ENCODE peak calls at places on chromosomes 11 and 22, in ten cellular contexts. K is NAMALWA; N is GF-D8; G is epithelial cell of esophagus; B is spleen; U is KBM-7; J is stimulated activated CD4-positive, alpha-beta T cell treated with anti-CD3 and anti-CD28 coated beads, Interleukin-1b, Interleukin-23, amount 100 ng/mL, for 24 hours; Q is dorsolateral prefrontal cortex; P is HT-29; X is ACHN. O is an unnamed sample.

GRCh38 chr11:63999349-64000025 is 13.2 kb downstream of the OTUB1 start:
- DNase-seq in X (no peak), J (peak; percentile 41), P (no peak), K (no peak), G (peak; percentile 98), B (peak; percentile 87), N (no peak), U (no peak), Q (peak; percentile 63), O (no peak)

GRCh38 chr22:38873469-38874411 is 1.7 kb upstream of the CBX6 start:
- DNase-seq in J (peak; percentile 50), K (no peak), X (no peak), N (no peak), Q (no peak), G (peak; percentile 99), P (no peak), B (no peak), U (no peak), O (no peak)

GRCh38 chr22:23431337-23432072 is 148.6 kb downstream of the IGLL1 start:
- DNase-seq in N (no peak), Q (no peak), X (no peak), K (no peak), J (no peak), P (peak; percentile 72), U (no peak), G (peak; percentile 9), B (no peak), O (no peak)

GRCh38 chr11:69442012-69442806 is 39.3 kb upstream of the LINC01488 start:
- DNase-seq in B (peak; percentile 42), K (no peak), Q (peak; percentile 14), N (no peak), U (no peak), P (no peak), J (no peak), G (peak; percentile 79), X (no peak), O (no peak)

GRCh38 chr11:100910808-100911207 is 218.8 kb downstream of the PGR start:
- DNase-seq in G (no peak), B (no peak), N (no peak), X (no peak), J (no peak), K (peak; percentile 78), U (no peak), P (no peak), Q (no peak), O (no peak)

GRCh38 chr22:44455963-44456358 is 42.1 kb downstream of the RTL6 start:
- DNase-seq in K (no peak), N (no peak), X (no peak), Q (no peak), P (no peak), U (no peak), J (no peak), B (peak; percentile 4), G (no peak), O (no peak)

GRCh38 chr11:78742430-78742829 is 167.8 kb upstream of the NARS2 start:
- DNase-seq in K (no peak), Q (no peak), X (peak; percentile 82), U (no peak), G (peak; percentile 75), B (no peak), N (no peak), P (peak; percentile 34), J (no peak), O (peak; percentile 14)

GRCh38 chr11:46845440-46845739 is 690 bp downstream of the CKAP5 start:
- DNase-seq in X (peak; percentile 2), Q (no peak), U (no peak), P (no peak), G (no peak), N (no peak), J (no peak), B (no peak), K (no peak), O (no peak)

GRCh38 chr22:35457729-35458546 is 58.0 kb downstream of the MCM5 start:
- DNase-seq in N (no peak), P (no peak), U (no peak), X (no peak), J (no peak), G (peak; percentile 49), Q (no peak), K (no peak), B (no peak), O (no peak)

GRCh38 chr11:66268953-66269906 is 791 bp downstream of the RAB1B start:
- DNase-seq in K (peak; percentile 57), Q (no peak), P (peak; percentile 55), B (peak; percentile 89), X (peak; percentile 45), N (peak; percentile 8), U (peak; percentile 53), J (no peak), G (no peak), O (no peak)

GRCh38 chr22:17562906-17563870 is at the start of gene SLC25A18:
- DNase-seq in K (no peak), U (peak; percentile 26), G (no peak), P (no peak), X (no peak), N (peak; percentile 7), Q (no peak), B (peak; percentile 9), J (no peak), O (peak; percentile 73)

GRCh38 chr11:128291835-128292234 is 295.5 kb downstream of the ETS1 start:
- DNase-seq in B (peak; percentile 84), K (peak; percentile 67), X (no peak), G (no peak), P (peak; percentile 34), J (no peak), N (no peak), Q (no peak), U (peak; percentile 9), O (no peak)

GRCh38 chr11:78460468-78460867 is 42.8 kb upstream of the GAB2 start:
- DNase-seq in U (no peak), N (no peak), G (peak; percentile 35), P (no peak), J (no peak), Q (no peak), X (no peak), B (no peak), K (no peak), O (no peak)

GRCh38 chr22:45262931-45263789 is 21.6 kb upstream of the UPK3A start:
- DNase-seq in X (no peak), N (peak; percentile 96), P (no peak), U (peak; percentile 79), Q (no peak), K (peak; percentile 97), G (no peak), J (no peak), B (peak; percentile 90), O (peak; percentile 63)

GRCh38 chr22:19055801-19056200 is 66.4 kb downstream of the DGCR2 start:
- DNase-seq in J (no peak), P (no peak), X (no peak), G (no peak), U (no peak), K (no peak), Q (no peak), B (peak; percentile 25), N (no peak), O (no peak)

GRCh38 chr11:58625086-58625485 is 2.6 kb downstream of the CNTF start:
- DNase-seq in U (no peak), N (no peak), J (no peak), K (no peak), P (no peak), G (peak; percentile 22), Q (no peak), X (no peak), B (no peak), O (no peak)

GRCh38 chr11:69209936-69210659 is 54.4 kb downstream of the SMIM38 start:
- DNase-seq in Q (no peak), G (peak; percentile 6), N (no peak), P (peak; percentile 20), J (no peak), K (no peak), U (no peak), B (peak; percentile 54), X (no peak), O (no peak)

GRCh38 chr11:16986434-16987204 is 27.6 kb downstream of the PLEKHA7 start:
- DNase-seq in X (no peak), N (no peak), K (peak; percentile 28), J (no peak), B (no peak), Q (no peak), U (peak; percentile 33), P (peak; percentile 94), G (no peak), O (no peak)

GRCh38 chr11:16776716-16777115 is 38.3 kb downstream of the C11orf58 start:
- DNase-seq in K (no peak), P (no peak), X (no peak), Q (no peak), U (no peak), J (no peak), N (no peak), B (no peak), G (no peak), O (no peak)

GRCh38 chr11:35035894-35036408 is 103.0 kb upstream of the CD44 start:
- DNase-seq in U (peak; percentile 94), N (peak; percentile 94), G (peak; percentile 89), K (no peak), J (no peak), B (no peak), Q (no peak), P (no peak), X (peak; percentile 32), O (no peak)

GRCh38 chr11:108890482-108891092 is 225.7 kb downstream of the DDX10 start:
- DNase-seq in U (no peak), G (no peak), P (no peak), X (no peak), B (no peak), Q (no peak), K (no peak), J (no peak), N (no peak), O (no peak)

GRCh38 chr22:17486313-17486712 is 77.0 kb upstream of the SLC25A18 start:
- DNase-seq in U (no peak), N (no peak), P (no peak), B (no peak), X (no peak), J (no peak), K (no peak), G (no peak), Q (peak; percentile 52), O (no peak)

GRCh38 chr11:46560300-46561025 is 33.4 kb downstream of the AMBRA1 start:
- DNase-seq in B (no peak), P (peak; percentile 72), G (no peak), N (no peak), Q (no peak), K (peak; percentile 73), X (peak; percentile 52), J (no peak), U (no peak), O (no peak)